ENCODE peak calls at places on chromosomes 4 and X, in five cellular contexts. N, T, W, G and C are unnamed samples.

GRCh38 chr4:169484485-169484884 is 127.9 kb downstream of the NEK1 start:
- DNase-seq in T (no peak), N (no peak), G (no peak), W (no peak), C (peak; percentile 13)

GRCh38 chrX:113529425-113530013 is 688.9 kb upstream of the AMOT start:
- DNase-seq in T (no peak), G (no peak), N (no peak), W (no peak), C (no peak)

GRCh38 chr4:153785830-153786721 is 2.8 kb downstream of the SFRP2 start:
- DNase-seq in T (no peak), N (peak; percentile 30), W (no peak), G (no peak), C (peak; percentile 23)

GRCh38 chrX:148659481-148659880 is 159.1 kb downstream of the AFF2 start:
- DNase-seq in N (no peak), T (no peak), W (no peak), G (no peak), C (no peak)

GRCh38 chr4:166460769-166461550 is 587.9 kb downstream of the TLL1 start:
- DNase-seq in N (peak; percentile 12), T (no peak), G (no peak), W (no peak), C (no peak)

GRCh38 chrX:120380699-120381098 is 18.8 kb downstream of the ATP1B4 start:
- DNase-seq in G (no peak), T (no peak), W (no peak), N (peak; percentile 48), C (peak; percentile 26)

GRCh38 chrX:10749113-10749512 is 128.7 kb upstream of the MID1 start:
- DNase-seq in G (no peak), T (no peak), N (no peak), W (no peak), C (no peak)

GRCh38 chr4:101345271-101345595 is 2.1 kb downstream of the PPP3CA start:
- DNase-seq in T (no peak), W (no peak), G (no peak), N (no peak), C (no peak)

GRCh38 chrX:79361192-79361870 is 5.8 kb downstream of the ITM2A start:
- DNase-seq in G (no peak), N (no peak), T (no peak), W (no peak), C (no peak)

GRCh38 chr4:15963001-15963451 is at the start of gene FGFBP2:
- DNase-seq in G (peak; percentile 12), T (no peak), W (no peak), N (peak; percentile 60), C (no peak)

GRCh38 chrX:43861750-43862149 is 20.5 kb downstream of the MAOB start:
- DNase-seq in G (no peak), N (peak; percentile 52), T (no peak), W (no peak), C (no peak)

GRCh38 chrX:7606253-7606652 is 236.7 kb upstream of the VCX start:
- DNase-seq in N (no peak), T (no peak), G (no peak), W (peak; percentile 76), C (no peak)

GRCh38 chrX:117768861-117769604 is 347.6 kb downstream of the KLHL13 start:
- DNase-seq in W (no peak), N (no peak), G (no peak), T (no peak), C (no peak)

GRCh38 chr4:139568206-139568969 is 12.4 kb upstream of the SETD7 start:
- DNase-seq in T (no peak), G (no peak), W (no peak), N (no peak), C (no peak)

GRCh38 chr4:95462946-95463345 is 85.8 kb downstream of the UNC5C start:
- DNase-seq in T (no peak), N (no peak), W (no peak), G (no peak), C (no peak)

GRCh38 chrX:73562986-73563739 is at the start of gene CHIC1:
- DNase-seq in T (peak; percentile 45), G (peak; percentile 34), N (peak; percentile 55), W (peak; percentile 52), C (peak; percentile 50)

GRCh38 chr4:53863731-53864130 is 200.7 kb downstream of the CHIC2 start:
- DNase-seq in N (no peak), G (no peak), W (no peak), T (no peak), C (no peak)

GRCh38 chr4:174523003-174523693 is 860 bp upstream of the HPGD start:
- DNase-seq in T (no peak), N (peak; percentile 34), W (no peak), G (no peak), C (no peak)

GRCh38 chr4:69907151-69907550 is 23.7 kb upstream of the CSN1S1 start:
- DNase-seq in W (no peak), T (no peak), G (no peak), N (no peak), C (no peak)

GRCh38 chr4:156949373-156949814 is 22.2 kb downstream of the PDGFC start:
- DNase-seq in N (peak; percentile 78), G (no peak), T (no peak), W (no peak), C (no peak)

GRCh38 chrX:107775734-107776511 is at the start of gene TSC22D3:
- DNase-seq in W (peak; percentile 2), N (peak; percentile 79), G (peak; percentile 19), T (peak; percentile 36), C (peak; percentile 21)

GRCh38 chr4:73417973-73418372 is 13.9 kb downstream of the ALB start:
- DNase-seq in W (no peak), G (no peak), T (no peak), N (no peak), C (no peak)

GRCh38 chrX:154420402-154420756 is 8.1 kb upstream of the ATP6AP1 start:
- DNase-seq in N (no peak), W (no peak), T (no peak), G (no peak), C (no peak)

GRCh38 chrX:2692221-2693122 is 1.4 kb downstream of the CD99 start:
- DNase-seq in G (no peak), N (no peak), T (no peak), W (no peak), C (no peak)

GRCh38 chr4:42656736-42656985 is 244 bp downstream of the ATP8A1 start:
- DNase-seq in T (no peak), G (no peak), W (no peak), N (no peak), C (no peak)

GRCh38 chr4:187268940-187269339 is 545.3 kb upstream of the FAT1 start:
- DNase-seq in W (no peak), T (no peak), N (no peak), G (no peak), C (no peak)

GRCh38 chr4:86019906-86020305 is 339.9 kb downstream of the MAPK10 start:
- DNase-seq in G (no peak), N (no peak), T (no peak), W (no peak), C (no peak)

GRCh38 chrX:16185725-16186136 is 18.4 kb downstream of the MAGEB17 start:
- DNase-seq in W (no peak), N (no peak), T (no peak), G (no peak), C (no peak)

GRCh38 chr4:105145913-105146285 is 777 bp upstream of the TET2 start:
- DNase-seq in G (peak; percentile 30), N (peak; percentile 10), W (no peak), T (peak; percentile 2), C (no peak)

GRCh38 chrX:14380044-14380443 is 149.3 kb upstream of the GLRA2 start:
- DNase-seq in W (no peak), N (no peak), G (no peak), T (no peak), C (no peak)

GRCh38 chr4:7379161-7379560 is 55.6 kb downstream of the PSAPL1 start:
- DNase-seq in W (no peak), G (no peak), N (no peak), T (no peak), C (no peak)